ENCODE peak calls at places on chromosomes 1 and 21, in nine cellular contexts. R, G, L, B, A, T, E, J and M are unnamed samples.

GRCh38 chr21:37363936-37364335 is 2.6 kb upstream of the DYRK1A start:
- DNase-seq in B (no peak), E (no peak), G (no peak), L (no peak), R (no peak), A (no peak), J (no peak), T (no peak), M (no peak)

GRCh38 chr21:34919406-34919805 is 129.7 kb downstream of the RUNX1 start:
- DNase-seq in A (no peak), T (no peak), E (no peak), L (no peak), B (no peak), J (no peak), R (no peak), G (no peak), M (no peak)

GRCh38 chr1:31372961-31373896 is at the start of gene FABP3:
- DNase-seq in A (peak; percentile 63), J (peak; percentile 91), R (peak; percentile 98), L (peak; percentile 24), B (no peak), T (peak; percentile 59), G (peak; percentile 87), E (peak; percentile 92), M (peak; percentile 74)

GRCh38 chr1:162145280-162145965 is 75.9 kb downstream of the NOS1AP start:
- DNase-seq in T (peak; percentile 43), E (peak; percentile 35), J (peak; percentile 91), G (peak; percentile 26), R (peak; percentile 92), A (no peak), L (no peak), B (no peak), M (peak; percentile 25)

GRCh38 chr1:234927968-234928635 is 200.5 kb downstream of the TOMM20 start:
- DNase-seq in J (no peak), R (no peak), G (no peak), L (no peak), T (peak; percentile 79), A (no peak), B (no peak), E (no peak), M (no peak)

GRCh38 chr1:157353546-157353945 is 198.8 kb downstream of the FCRL5 start:
- DNase-seq in T (no peak), J (no peak), B (no peak), A (no peak), R (no peak), E (no peak), G (no peak), L (no peak), M (no peak)

GRCh38 chr1:164296172-164296571 is 262.8 kb upstream of the PBX1 start:
- DNase-seq in R (no peak), G (no peak), T (peak; percentile 23), A (no peak), E (no peak), B (no peak), L (no peak), J (peak; percentile 36), M (no peak)

GRCh38 chr1:27299385-27300252 is 22.3 kb upstream of the TMEM222 start:
- DNase-seq in E (peak; percentile 52), T (peak; percentile 99), R (peak; percentile 94), J (peak; percentile 78), G (peak; percentile 78), L (no peak), B (peak; percentile 91), A (no peak), M (no peak)

GRCh38 chr1:47684964-47685762 is 247.3 kb downstream of the FOXD2 start:
- DNase-seq in E (peak; percentile 43), B (no peak), G (no peak), J (no peak), A (no peak), R (peak; percentile 46), T (peak; percentile 69), L (no peak), M (no peak)

GRCh38 chr1:205546541-205546940 is 42.1 kb downstream of the CDK18 start:
- DNase-seq in L (no peak), J (no peak), G (no peak), T (no peak), E (no peak), A (no peak), R (no peak), B (no peak), M (no peak)

GRCh38 chr1:183234660-183235476 is 48.8 kb downstream of the LAMC2 start:
- DNase-seq in T (peak; percentile 98), J (peak; percentile 85), B (peak; percentile 89), G (peak; percentile 74), R (peak; percentile 93), A (peak; percentile 49), L (no peak), E (peak; percentile 61), M (peak; percentile 45)

GRCh38 chr21:31660134-31660565 is 657 bp downstream of the SOD1 start:
- DNase-seq in E (peak; percentile 69), R (peak; percentile 75), T (no peak), L (peak; percentile 52), B (no peak), J (peak; percentile 72), A (peak; percentile 49), G (no peak), M (peak; percentile 34)

GRCh38 chr1:247536340-247536739 is at the start of gene OR2C3:
- DNase-seq in L (no peak), T (no peak), G (no peak), R (no peak), J (no peak), E (no peak), A (no peak), B (no peak), M (no peak)

GRCh38 chr1:247535402-247535801 is 838 bp downstream of the OR2C3 start:
- DNase-seq in J (no peak), E (no peak), B (no peak), G (no peak), R (no peak), T (no peak), A (no peak), L (no peak), M (no peak)

GRCh38 chr1:247530785-247531184 is 5.5 kb downstream of the OR2C3 start:
- DNase-seq in A (no peak), G (no peak), J (no peak), E (no peak), T (no peak), L (no peak), B (no peak), R (no peak), M (no peak)

GRCh38 chr1:247528812-247529474 is 7.3 kb downstream of the OR2C3 start:
- DNase-seq in T (no peak), E (no peak), L (no peak), B (no peak), J (no peak), G (no peak), R (no peak), A (no peak), M (no peak)

DNA sequence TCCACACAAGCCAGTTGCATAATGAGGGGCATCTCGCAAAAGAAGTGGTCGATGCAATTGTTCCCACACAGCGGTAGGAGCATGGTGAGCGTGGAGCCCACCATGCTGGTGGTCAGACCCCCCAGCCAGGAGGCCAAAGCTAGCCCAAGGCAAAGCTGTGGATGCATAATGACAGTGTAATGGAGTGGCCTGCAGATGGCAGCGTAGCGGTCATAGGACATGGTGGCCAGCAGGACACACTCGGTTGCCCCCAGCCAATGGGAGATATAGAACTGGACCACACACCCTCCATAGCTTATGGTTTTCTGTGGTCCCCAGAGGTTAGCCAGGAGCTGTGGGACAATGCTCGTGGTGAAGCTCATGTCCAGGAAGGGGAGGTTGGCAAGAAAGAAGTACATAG is 4.3 kb downstream of the OR2C3 start:
- DNase-seq in E (no peak), G (no peak), L (no peak), B (no peak), R (no peak), J (no peak), A (no peak), T (no peak), M (no peak)
- TF ChIP-seq CTCF in E (no peak), G (no peak), L (no peak), B (no peak), R (peak; percentile 57), J (peak; percentile 6), A (no peak), T (no peak), M (no peak)

GRCh38 chr1:4328402-4329071 is 325.9 kb upstream of the AJAP1 start:
- DNase-seq in J (no peak), L (no peak), T (no peak), G (no peak), A (no peak), B (no peak), E (no peak), R (no peak), M (no peak)
- TF ChIP-seq CTCF in J (no peak), L (no peak), T (no peak), G (no peak), A (no peak), B (no peak), E (no peak), R (no peak), M (no peak)

GRCh38 chr1:246961939-246962373 is 30.2 kb upstream of the AHCTF1 start:
- DNase-seq in T (no peak), A (no peak), B (no peak), L (peak; percentile 53), E (no peak), R (no peak), G (peak; percentile 16), J (no peak), M (no peak)

GRCh38 chr1:246954126-246954525 is 22.4 kb upstream of the AHCTF1 start:
- DNase-seq in R (no peak), T (no peak), B (no peak), L (no peak), A (no peak), J (no peak), E (no peak), G (no peak), M (no peak)

GRCh38 chr1:246959944-246960693 is 28.4 kb upstream of the AHCTF1 start:
- DNase-seq in L (peak; percentile 50), R (no peak), E (no peak), A (no peak), T (no peak), G (no peak), B (no peak), J (no peak), M (no peak)
- TF ChIP-seq CTCF in L (no peak), R (no peak), E (no peak), A (no peak), T (peak; percentile 15), G (peak; percentile 19), B (no peak), J (no peak), M (no peak)

GRCh38 chr1:64885648-64886047 is 80.7 kb downstream of the JAK1 start:
- DNase-seq in B (no peak), L (no peak), R (no peak), J (no peak), E (no peak), G (no peak), T (no peak), A (no peak), M (no peak)

GRCh38 chr1:64882574-64883255 is 83.6 kb downstream of the JAK1 start:
- DNase-seq in R (no peak), L (peak; percentile 39), J (no peak), A (no peak), E (no peak), G (no peak), T (no peak), B (no peak), M (no peak)

GRCh38 chr1:64886877-64887276 is 79.5 kb downstream of the JAK1 start:
- DNase-seq in B (no peak), L (no peak), J (peak; percentile 91), E (no peak), G (no peak), T (no peak), R (peak; percentile 64), A (no peak), M (peak; percentile 6)

GRCh38 chr1:64881281-64881680 is 85.1 kb downstream of the JAK1 start:
- DNase-seq in A (no peak), E (no peak), B (no peak), T (peak; percentile 60), G (no peak), R (no peak), L (no peak), J (no peak), M (no peak)

GRCh38 chr1:64884261-64885040 is 81.9 kb downstream of the JAK1 start:
- DNase-seq in E (no peak), G (no peak), A (no peak), L (no peak), B (no peak), J (no peak), T (peak; percentile 59), R (no peak), M (no peak)
- TF ChIP-seq CTCF in E (no peak), G (no peak), A (no peak), L (no peak), B (no peak), J (no peak), T (no peak), R (peak; percentile 22), M (no peak)